ENCODE peak calls at places on chromosomes 3 and 15, in seven cellular contexts. One of them, this sample, is unnamed.

GRCh38 chr3:29140706-29141105 is 140.2 kb upstream of the RBMS3 start:
- DNase-seq in H9: no peak
- DNase-seq in IMR-90: peak; percentile 36
- DNase-seq in mesenchymal stem cell: peak; percentile 62
- DNase-seq in mesendoderm: no peak
- DNase-seq in trophoblast cell: no peak
- DNase-seq in H1: no peak
- DNase-seq in this sample: no peak

GRCh38 chr3:75176886-75177285 is 487.2 kb upstream of the FRG2C start:
- DNase-seq in mesenchymal stem cell: no peak
- DNase-seq in H1: no peak
- DNase-seq in trophoblast cell: no peak
- DNase-seq in IMR-90: no peak
- DNase-seq in mesendoderm: peak; percentile 3
- DNase-seq in H9: no peak
- DNase-seq in this sample: no peak

GRCh38 chr15:76162784-76163428 is 103.1 kb downstream of the TMEM266 start:
- DNase-seq in trophoblast cell: no peak
- DNase-seq in H9: no peak
- DNase-seq in mesendoderm: no peak
- DNase-seq in mesenchymal stem cell: no peak
- DNase-seq in H1: no peak
- DNase-seq in IMR-90: no peak
- DNase-seq in this sample: no peak

GRCh38 chr3:170301404-170301803 is 56.1 kb upstream of the SKIL start:
- DNase-seq in trophoblast cell: no peak
- DNase-seq in H9: no peak
- DNase-seq in H1: no peak
- DNase-seq in mesenchymal stem cell: no peak
- DNase-seq in IMR-90: peak; percentile 32
- DNase-seq in mesendoderm: no peak
- DNase-seq in this sample: no peak

GRCh38 chr3:33401781-33402180 is 38.4 kb downstream of the UBP1 start:
- DNase-seq in H1: no peak
- DNase-seq in trophoblast cell: peak; percentile 63
- DNase-seq in IMR-90: peak; percentile 70
- DNase-seq in mesendoderm: no peak
- DNase-seq in mesenchymal stem cell: no peak
- DNase-seq in H9: no peak
- DNase-seq in this sample: no peak

GRCh38 chr3:99128205-99128604 is 226.7 kb upstream of the DCBLD2 start:
- DNase-seq in mesendoderm: no peak
- DNase-seq in mesenchymal stem cell: no peak
- DNase-seq in H9: no peak
- DNase-seq in H1: no peak
- DNase-seq in IMR-90: peak; percentile 8
- DNase-seq in trophoblast cell: no peak
- DNase-seq in this sample: no peak

GRCh38 chr3:95460274-95460673 is 1354.1 kb upstream of the EPHA6 start:
- DNase-seq in H1: no peak
- DNase-seq in mesenchymal stem cell: no peak
- DNase-seq in H9: no peak
- DNase-seq in trophoblast cell: no peak
- DNase-seq in mesendoderm: no peak
- DNase-seq in IMR-90: no peak
- DNase-seq in this sample: no peak

GRCh38 chr3:53677406-53677805 is 168.8 kb downstream of the CHDH start:
- DNase-seq in trophoblast cell: no peak
- DNase-seq in mesendoderm: no peak
- DNase-seq in H1: no peak
- DNase-seq in H9: no peak
- DNase-seq in IMR-90: no peak
- DNase-seq in mesenchymal stem cell: no peak
- DNase-seq in this sample: no peak

GRCh38 chr15:86756688-86757087 is 677.0 kb downstream of the AGBL1 start:
- DNase-seq in H9: no peak
- DNase-seq in H1: no peak
- DNase-seq in mesenchymal stem cell: no peak
- DNase-seq in mesendoderm: peak; percentile 15
- DNase-seq in trophoblast cell: no peak
- DNase-seq in IMR-90: no peak
- DNase-seq in this sample: no peak

GRCh38 chr15:41778503-41778902 is 4.2 kb downstream of the MAPKBP1 start:
- DNase-seq in trophoblast cell: no peak
- DNase-seq in mesenchymal stem cell: no peak
- DNase-seq in H1: no peak
- DNase-seq in H9: no peak
- DNase-seq in mesendoderm: no peak
- DNase-seq in IMR-90: peak; percentile 43
- DNase-seq in this sample: no peak

GRCh38 chr15:73949496-73949895 is 23.2 kb downstream of the LOXL1 start:
- DNase-seq in trophoblast cell: no peak
- DNase-seq in mesenchymal stem cell: no peak
- DNase-seq in H9: no peak
- DNase-seq in H1: no peak
- DNase-seq in IMR-90: no peak
- DNase-seq in mesendoderm: no peak
- DNase-seq in this sample: no peak

GRCh38 chr15:37981781-37982180 is 47.3 kb downstream of the TMCO5A start:
- DNase-seq in mesendoderm: peak; percentile 41
- DNase-seq in IMR-90: peak; percentile 55
- DNase-seq in mesenchymal stem cell: peak; percentile 56
- DNase-seq in H9: no peak
- DNase-seq in H1: no peak
- DNase-seq in trophoblast cell: no peak
- DNase-seq in this sample: no peak

GRCh38 chr3:9947025-9947995 is 4.9 kb downstream of the PRRT3 start:
- DNase-seq in trophoblast cell: no peak
- DNase-seq in IMR-90: peak; percentile 33
- DNase-seq in mesenchymal stem cell: peak; percentile 79
- DNase-seq in H9: peak; percentile 84
- DNase-seq in mesendoderm: peak; percentile 88
- DNase-seq in H1: peak; percentile 86
- DNase-seq in this sample: peak; percentile 46

GRCh38 chr3:188407158-188407880 is 253.4 kb downstream of the LPP start:
- DNase-seq in mesenchymal stem cell: peak; percentile 83
- DNase-seq in trophoblast cell: no peak
- DNase-seq in mesendoderm: no peak
- DNase-seq in IMR-90: peak; percentile 55
- DNase-seq in H1: no peak
- DNase-seq in H9: no peak
- DNase-seq in this sample: no peak

GRCh38 chr3:129994883-129995559 is 20.5 kb downstream of the TRH start:
- DNase-seq in mesendoderm: no peak
- DNase-seq in H1: no peak
- DNase-seq in mesenchymal stem cell: no peak
- DNase-seq in H9: no peak
- DNase-seq in trophoblast cell: no peak
- DNase-seq in IMR-90: no peak
- DNase-seq in this sample: no peak

GRCh38 chr3:109195812-109196211 is 59.3 kb downstream of the C3orf85 start:
- DNase-seq in mesenchymal stem cell: peak; percentile 66
- DNase-seq in H1: no peak
- DNase-seq in mesendoderm: peak; percentile 57
- DNase-seq in H9: no peak
- DNase-seq in trophoblast cell: no peak
- DNase-seq in IMR-90: no peak
- DNase-seq in this sample: no peak

GRCh38 chr3:146308222-146308621 is 57.3 kb upstream of the PLSCR4 start:
- DNase-seq in H1: no peak
- DNase-seq in H9: no peak
- DNase-seq in mesendoderm: no peak
- DNase-seq in IMR-90: peak; percentile 89
- DNase-seq in mesenchymal stem cell: peak; percentile 60
- DNase-seq in trophoblast cell: no peak
- DNase-seq in this sample: no peak

GRCh38 chr3:45950686-45951600 is 7.7 kb downstream of the CXCR6 start:
- DNase-seq in trophoblast cell: no peak
- DNase-seq in IMR-90: no peak
- DNase-seq in mesenchymal stem cell: no peak
- DNase-seq in H1: no peak
- DNase-seq in mesendoderm: no peak
- DNase-seq in H9: no peak
- DNase-seq in this sample: no peak

GRCh38 chr3:156150434-156151066 is 30.2 kb downstream of the KCNAB1 start:
- DNase-seq in mesenchymal stem cell: peak; percentile 70
- DNase-seq in mesendoderm: peak; percentile 64
- DNase-seq in H1: peak; percentile 55
- DNase-seq in trophoblast cell: peak; percentile 28
- DNase-seq in H9: peak; percentile 44
- DNase-seq in IMR-90: peak; percentile 64
- DNase-seq in this sample: peak; percentile 44

GRCh38 chr3:105580551-105580950 is 213.8 kb downstream of the ALCAM start:
- DNase-seq in H9: no peak
- DNase-seq in H1: no peak
- DNase-seq in mesenchymal stem cell: no peak
- DNase-seq in IMR-90: no peak
- DNase-seq in mesendoderm: no peak
- DNase-seq in trophoblast cell: no peak
- DNase-seq in this sample: no peak

GRCh38 chr15:83312046-83312445 is 27.6 kb upstream of the BNC1 start:
- DNase-seq in mesenchymal stem cell: no peak
- DNase-seq in H1: no peak
- DNase-seq in mesendoderm: no peak
- DNase-seq in trophoblast cell: no peak
- DNase-seq in H9: no peak
- DNase-seq in IMR-90: no peak
- DNase-seq in this sample: no peak

GRCh38 chr15:87874896-87875661 is 381.5 kb downstream of the NTRK3 start:
- DNase-seq in H1: no peak
- DNase-seq in mesenchymal stem cell: peak; percentile 62
- DNase-seq in trophoblast cell: no peak
- DNase-seq in IMR-90: peak; percentile 65
- DNase-seq in mesendoderm: no peak
- DNase-seq in H9: peak; percentile 52
- DNase-seq in this sample: peak; percentile 41

GRCh38 chr15:91308209-91308608 is 208.2 kb downstream of the SV2B start:
- DNase-seq in H9: no peak
- DNase-seq in mesendoderm: no peak
- DNase-seq in trophoblast cell: no peak
- DNase-seq in mesenchymal stem cell: no peak
- DNase-seq in IMR-90: no peak
- DNase-seq in H1: no peak
- DNase-seq in this sample: no peak

GRCh38 chr3:43296565-43296964 is 10.2 kb downstream of the SNRK start:
- DNase-seq in mesendoderm: no peak
- DNase-seq in mesenchymal stem cell: no peak
- DNase-seq in IMR-90: peak; percentile 23
- DNase-seq in trophoblast cell: no peak
- DNase-seq in H9: no peak
- DNase-seq in H1: no peak
- DNase-seq in this sample: no peak

GRCh38 chr15:52020253-52021085 is 1.4 kb downstream of the MAPK6 start:
- DNase-seq in trophoblast cell: no peak
- DNase-seq in IMR-90: peak; percentile 34
- DNase-seq in H9: no peak
- DNase-seq in H1: no peak
- DNase-seq in mesenchymal stem cell: peak; percentile 54
- DNase-seq in mesendoderm: no peak
- DNase-seq in this sample: no peak

DNA sequence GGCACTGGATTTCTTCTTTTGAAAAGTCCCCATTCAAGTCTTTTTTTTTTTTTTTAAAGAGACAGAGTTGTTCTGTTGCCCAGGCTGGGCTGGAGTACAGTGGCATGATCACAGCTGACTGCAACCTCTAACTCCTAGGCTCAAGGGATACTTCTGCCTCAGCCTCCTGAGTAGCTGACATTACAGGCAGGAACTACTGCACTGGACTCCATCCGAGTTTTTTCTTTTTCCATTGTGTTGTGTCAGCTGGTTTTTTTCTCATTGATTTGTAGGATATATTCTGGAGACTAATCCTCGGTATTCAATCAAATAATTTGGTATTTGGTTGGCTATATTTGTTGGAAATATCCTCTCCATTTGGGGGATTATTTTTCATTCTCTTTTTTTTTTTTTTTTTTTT is 11.8 kb downstream of the POLR2M start:
- DNase-seq in mesenchymal stem cell: no peak
- DNase-seq in H9: no peak
- DNase-seq in trophoblast cell: no peak
- DNase-seq in IMR-90: no peak
- DNase-seq in mesendoderm: no peak
- DNase-seq in H1: no peak
- DNase-seq in this sample: no peak
- H3K4ac ChIP-seq in mesenchymal stem cell: no peak overlapping the region
- H3K4ac ChIP-seq in H9: no peak overlapping the region
- H3K4ac ChIP-seq in trophoblast cell: no peak overlapping the region
- H3K4ac ChIP-seq in IMR-90: no peak overlapping the region
- H3K4ac ChIP-seq in mesendoderm: no peak overlapping the region
- H3K4ac ChIP-seq in H1: no peak overlapping the region
- H3K4ac ChIP-seq in this sample: no peak overlapping the region

GRCh38 chr3:65342084-65342683 is 654.4 kb upstream of the ADAMTS9 start:
- DNase-seq in H9: peak; percentile 81
- DNase-seq in mesendoderm: peak; percentile 83
- DNase-seq in H1: peak; percentile 89
- DNase-seq in mesenchymal stem cell: peak; percentile 44
- DNase-seq in IMR-90: peak; percentile 55
- DNase-seq in trophoblast cell: peak; percentile 46
- DNase-seq in this sample: peak; percentile 59
- H3K4ac ChIP-seq in H9: no peak overlapping the region
- H3K4ac ChIP-seq in mesendoderm: no peak overlapping the region
- H3K4ac ChIP-seq in H1: no peak overlapping the region
- H3K4ac ChIP-seq in mesenchymal stem cell: no peak overlapping the region
- H3K4ac ChIP-seq in IMR-90: no peak overlapping the region
- H3K4ac ChIP-seq in trophoblast cell: no peak overlapping the region
- H3K4ac ChIP-seq in this sample: no peak overlapping the region

DNA sequence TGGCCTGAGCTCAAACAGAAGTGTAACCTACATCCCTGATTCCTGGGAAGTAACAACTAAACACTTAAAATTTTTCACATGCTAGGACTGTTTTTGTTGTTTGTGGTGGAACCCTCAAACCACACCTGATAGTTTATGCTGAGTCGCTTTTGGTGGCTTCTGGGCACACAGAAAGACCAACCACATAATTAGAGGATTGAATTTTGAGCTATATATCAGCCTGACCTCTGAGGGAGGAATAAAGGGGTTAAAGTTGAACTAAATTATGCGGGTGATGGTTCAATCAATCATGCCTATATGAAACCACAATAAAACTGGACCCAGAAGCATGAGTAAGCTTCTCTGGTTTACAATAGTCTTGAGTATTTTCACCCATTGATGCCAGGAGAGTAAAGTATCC is 1304.4 kb upstream of the GBE1 start:
- DNase-seq in H1: no peak
- DNase-seq in IMR-90: no peak
- DNase-seq in mesenchymal stem cell: no peak
- DNase-seq in mesendoderm: no peak
- DNase-seq in H9: no peak
- DNase-seq in trophoblast cell: no peak
- DNase-seq in this sample: no peak
- H3K4ac ChIP-seq in H1: no peak overlapping the region
- H3K4ac ChIP-seq in IMR-90: no peak overlapping the region
- H3K4ac ChIP-seq in mesenchymal stem cell: no peak overlapping the region
- H3K4ac ChIP-seq in mesendoderm: no peak overlapping the region
- H3K4ac ChIP-seq in H9: no peak overlapping the region
- H3K4ac ChIP-seq in trophoblast cell: no peak overlapping the region
- H3K4ac ChIP-seq in this sample: no peak overlapping the region

DNA sequence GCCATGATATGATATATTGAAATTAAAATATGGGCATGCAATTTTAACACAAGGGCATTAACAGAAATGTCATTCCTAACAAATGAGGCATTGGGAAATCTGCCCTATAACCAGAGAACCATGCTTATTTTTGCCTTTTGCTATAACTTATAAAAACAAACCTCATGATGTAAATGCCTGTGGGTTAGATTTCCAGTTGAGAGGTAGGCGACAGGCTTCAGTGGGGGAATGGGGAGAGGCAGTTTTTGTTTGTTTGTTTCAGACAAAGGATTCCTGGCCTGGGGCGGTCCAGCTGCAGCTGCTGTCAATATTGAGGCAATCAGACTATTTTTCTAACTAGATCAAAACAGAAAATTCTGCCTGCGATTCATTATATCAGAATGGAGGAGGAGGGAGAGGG is 490.4 kb upstream of the CFAP20DC start:
- DNase-seq in mesenchymal stem cell: no peak
- DNase-seq in trophoblast cell: no peak
- DNase-seq in IMR-90: peak; percentile 33
- DNase-seq in H9: no peak
- DNase-seq in H1: no peak
- DNase-seq in mesendoderm: no peak
- DNase-seq in this sample: no peak
- H3K4ac ChIP-seq in mesenchymal stem cell: no peak overlapping the region
- H3K4ac ChIP-seq in trophoblast cell: no peak overlapping the region
- H3K4ac ChIP-seq in IMR-90: peak overlapping the region; percentile 44
- H3K4ac ChIP-seq in H9: no peak overlapping the region
- H3K4ac ChIP-seq in H1: no peak overlapping the region
- H3K4ac ChIP-seq in mesendoderm: peak overlapping the region; percentile 31
- H3K4ac ChIP-seq in this sample: no peak overlapping the region